ENCODE peak calls at places on chromosomes 13 and 19, in four cellular contexts. One of them, this sample, is unnamed.

GRCh38 chr13:112693831-112694497 is 4.1 kb downstream of the ATP11A start:
- DNase-seq in T-helper 1 cell: no peak
- DNase-seq in stimulated activated CD8-positive, alpha-beta memory T cell treated with anti-CD3 and anti-CD28 coated beads, Interleukin-7, amount 100 ng/mL, for 4 hours: no peak
- DNase-seq in activated CD4-positive, alpha-beta T cell treated with anti-CD3 and anti-CD28 coated beads, Interleukin-2, amount 50 U/mL, for 1 hour: no peak
- DNase-seq in this sample: no peak

GRCh38 chr19:32189956-32190706 is 155.3 kb upstream of the ZNF507 start:
- DNase-seq in activated CD4-positive, alpha-beta T cell treated with anti-CD3 and anti-CD28 coated beads, Interleukin-2, amount 50 U/mL, for 1 hour: no peak
- DNase-seq in T-helper 1 cell: no peak
- DNase-seq in stimulated activated CD8-positive, alpha-beta memory T cell treated with anti-CD3 and anti-CD28 coated beads, Interleukin-7, amount 100 ng/mL, for 4 hours: no peak
- DNase-seq in this sample: no peak

GRCh38 chr13:107348931-107349330 is 781.0 kb upstream of the ARGLU1 start:
- DNase-seq in stimulated activated CD8-positive, alpha-beta memory T cell treated with anti-CD3 and anti-CD28 coated beads, Interleukin-7, amount 100 ng/mL, for 4 hours: no peak
- DNase-seq in activated CD4-positive, alpha-beta T cell treated with anti-CD3 and anti-CD28 coated beads, Interleukin-2, amount 50 U/mL, for 1 hour: no peak
- DNase-seq in T-helper 1 cell: no peak
- DNase-seq in this sample: no peak

GRCh38 chr19:27806471-27807070 is 1406.4 kb downstream of the UQCRFS1 start:
- DNase-seq in T-helper 1 cell: no peak
- DNase-seq in activated CD4-positive, alpha-beta T cell treated with anti-CD3 and anti-CD28 coated beads, Interleukin-2, amount 50 U/mL, for 1 hour: no peak
- DNase-seq in stimulated activated CD8-positive, alpha-beta memory T cell treated with anti-CD3 and anti-CD28 coated beads, Interleukin-7, amount 100 ng/mL, for 4 hours: no peak
- DNase-seq in this sample: no peak

GRCh38 chr19:17681505-17682125 is 6.5 kb downstream of the UNC13A start:
- DNase-seq in activated CD4-positive, alpha-beta T cell treated with anti-CD3 and anti-CD28 coated beads, Interleukin-2, amount 50 U/mL, for 1 hour: peak; percentile 33
- DNase-seq in stimulated activated CD8-positive, alpha-beta memory T cell treated with anti-CD3 and anti-CD28 coated beads, Interleukin-7, amount 100 ng/mL, for 4 hours: no peak
- DNase-seq in T-helper 1 cell: no peak
- DNase-seq in this sample: peak; percentile 51

GRCh38 chr19:39320948-39321831 is 527 bp upstream of the LRFN1 start:
- DNase-seq in T-helper 1 cell: no peak
- DNase-seq in activated CD4-positive, alpha-beta T cell treated with anti-CD3 and anti-CD28 coated beads, Interleukin-2, amount 50 U/mL, for 1 hour: no peak
- DNase-seq in stimulated activated CD8-positive, alpha-beta memory T cell treated with anti-CD3 and anti-CD28 coated beads, Interleukin-7, amount 100 ng/mL, for 4 hours: no peak
- DNase-seq in this sample: no peak

GRCh38 chr19:4430760-4431159 is 26.8 kb downstream of the UBXN6 start:
- DNase-seq in T-helper 1 cell: no peak
- DNase-seq in activated CD4-positive, alpha-beta T cell treated with anti-CD3 and anti-CD28 coated beads, Interleukin-2, amount 50 U/mL, for 1 hour: no peak
- DNase-seq in stimulated activated CD8-positive, alpha-beta memory T cell treated with anti-CD3 and anti-CD28 coated beads, Interleukin-7, amount 100 ng/mL, for 4 hours: no peak
- DNase-seq in this sample: no peak

GRCh38 chr19:41175825-41176734 is 16.9 kb upstream of the CYP2S1 start:
- DNase-seq in stimulated activated CD8-positive, alpha-beta memory T cell treated with anti-CD3 and anti-CD28 coated beads, Interleukin-7, amount 100 ng/mL, for 4 hours: peak; percentile 6
- DNase-seq in activated CD4-positive, alpha-beta T cell treated with anti-CD3 and anti-CD28 coated beads, Interleukin-2, amount 50 U/mL, for 1 hour: peak; percentile 30
- DNase-seq in T-helper 1 cell: no peak
- DNase-seq in this sample: peak; percentile 19

GRCh38 chr13:47809411-47809810 is 191.7 kb downstream of the SUCLA2 start:
- DNase-seq in stimulated activated CD8-positive, alpha-beta memory T cell treated with anti-CD3 and anti-CD28 coated beads, Interleukin-7, amount 100 ng/mL, for 4 hours: no peak
- DNase-seq in T-helper 1 cell: no peak
- DNase-seq in activated CD4-positive, alpha-beta T cell treated with anti-CD3 and anti-CD28 coated beads, Interleukin-2, amount 50 U/mL, for 1 hour: no peak
- DNase-seq in this sample: no peak

GRCh38 chr13:87666826-87667225 is 4.3 kb upstream of the SLITRK5 start:
- DNase-seq in activated CD4-positive, alpha-beta T cell treated with anti-CD3 and anti-CD28 coated beads, Interleukin-2, amount 50 U/mL, for 1 hour: no peak
- DNase-seq in stimulated activated CD8-positive, alpha-beta memory T cell treated with anti-CD3 and anti-CD28 coated beads, Interleukin-7, amount 100 ng/mL, for 4 hours: no peak
- DNase-seq in T-helper 1 cell: no peak
- DNase-seq in this sample: no peak

GRCh38 chr19:6802336-6803035 is 30.0 kb downstream of the VAV1 start:
- DNase-seq in T-helper 1 cell: peak; percentile 79
- DNase-seq in activated CD4-positive, alpha-beta T cell treated with anti-CD3 and anti-CD28 coated beads, Interleukin-2, amount 50 U/mL, for 1 hour: peak; percentile 51
- DNase-seq in stimulated activated CD8-positive, alpha-beta memory T cell treated with anti-CD3 and anti-CD28 coated beads, Interleukin-7, amount 100 ng/mL, for 4 hours: peak; percentile 73
- DNase-seq in this sample: peak; percentile 72

GRCh38 chr19:43639507-43640423 is at the start of gene CADM4:
- DNase-seq in T-helper 1 cell: peak; percentile 39
- DNase-seq in stimulated activated CD8-positive, alpha-beta memory T cell treated with anti-CD3 and anti-CD28 coated beads, Interleukin-7, amount 100 ng/mL, for 4 hours: no peak
- DNase-seq in activated CD4-positive, alpha-beta T cell treated with anti-CD3 and anti-CD28 coated beads, Interleukin-2, amount 50 U/mL, for 1 hour: peak; percentile 49
- DNase-seq in this sample: peak; percentile 47

GRCh38 chr19:50565984-50566903 is 2.0 kb downstream of the LRRC4B start:
- DNase-seq in T-helper 1 cell: no peak
- DNase-seq in stimulated activated CD8-positive, alpha-beta memory T cell treated with anti-CD3 and anti-CD28 coated beads, Interleukin-7, amount 100 ng/mL, for 4 hours: no peak
- DNase-seq in activated CD4-positive, alpha-beta T cell treated with anti-CD3 and anti-CD28 coated beads, Interleukin-2, amount 50 U/mL, for 1 hour: no peak
- DNase-seq in this sample: no peak

GRCh38 chr19:42048992-42049391 is 21.0 kb downstream of the GRIK5 start:
- DNase-seq in stimulated activated CD8-positive, alpha-beta memory T cell treated with anti-CD3 and anti-CD28 coated beads, Interleukin-7, amount 100 ng/mL, for 4 hours: no peak
- DNase-seq in T-helper 1 cell: no peak
- DNase-seq in activated CD4-positive, alpha-beta T cell treated with anti-CD3 and anti-CD28 coated beads, Interleukin-2, amount 50 U/mL, for 1 hour: no peak
- DNase-seq in this sample: no peak

GRCh38 chr19:34985249-34986022 is 14.7 kb upstream of the GRAMD1A start:
- DNase-seq in stimulated activated CD8-positive, alpha-beta memory T cell treated with anti-CD3 and anti-CD28 coated beads, Interleukin-7, amount 100 ng/mL, for 4 hours: no peak
- DNase-seq in activated CD4-positive, alpha-beta T cell treated with anti-CD3 and anti-CD28 coated beads, Interleukin-2, amount 50 U/mL, for 1 hour: no peak
- DNase-seq in T-helper 1 cell: peak; percentile 49
- DNase-seq in this sample: peak; percentile 31

GRCh38 chr13:51823351-51823750 is 19.4 kb upstream of the DHRS12 start:
- DNase-seq in activated CD4-positive, alpha-beta T cell treated with anti-CD3 and anti-CD28 coated beads, Interleukin-2, amount 50 U/mL, for 1 hour: no peak
- DNase-seq in stimulated activated CD8-positive, alpha-beta memory T cell treated with anti-CD3 and anti-CD28 coated beads, Interleukin-7, amount 100 ng/mL, for 4 hours: no peak
- DNase-seq in T-helper 1 cell: no peak
- DNase-seq in this sample: no peak

GRCh38 chr13:99382428-99383133 is 75.4 kb upstream of the GPR183 start:
- DNase-seq in activated CD4-positive, alpha-beta T cell treated with anti-CD3 and anti-CD28 coated beads, Interleukin-2, amount 50 U/mL, for 1 hour: peak; percentile 50
- DNase-seq in stimulated activated CD8-positive, alpha-beta memory T cell treated with anti-CD3 and anti-CD28 coated beads, Interleukin-7, amount 100 ng/mL, for 4 hours: no peak
- DNase-seq in T-helper 1 cell: peak; percentile 41
- DNase-seq in this sample: peak; percentile 38

GRCh38 chr13:84439108-84439507 is 556.8 kb upstream of the SLITRK1 start:
- DNase-seq in stimulated activated CD8-positive, alpha-beta memory T cell treated with anti-CD3 and anti-CD28 coated beads, Interleukin-7, amount 100 ng/mL, for 4 hours: no peak
- DNase-seq in activated CD4-positive, alpha-beta T cell treated with anti-CD3 and anti-CD28 coated beads, Interleukin-2, amount 50 U/mL, for 1 hour: no peak
- DNase-seq in T-helper 1 cell: no peak
- DNase-seq in this sample: no peak

GRCh38 chr13:62747629-62748028 is 1332.0 kb upstream of the PCDH20 start:
- DNase-seq in stimulated activated CD8-positive, alpha-beta memory T cell treated with anti-CD3 and anti-CD28 coated beads, Interleukin-7, amount 100 ng/mL, for 4 hours: no peak
- DNase-seq in activated CD4-positive, alpha-beta T cell treated with anti-CD3 and anti-CD28 coated beads, Interleukin-2, amount 50 U/mL, for 1 hour: no peak
- DNase-seq in T-helper 1 cell: no peak
- DNase-seq in this sample: no peak

GRCh38 chr13:36101157-36101556 is 30.0 kb downstream of the DCLK1 start:
- DNase-seq in T-helper 1 cell: no peak
- DNase-seq in activated CD4-positive, alpha-beta T cell treated with anti-CD3 and anti-CD28 coated beads, Interleukin-2, amount 50 U/mL, for 1 hour: no peak
- DNase-seq in stimulated activated CD8-positive, alpha-beta memory T cell treated with anti-CD3 and anti-CD28 coated beads, Interleukin-7, amount 100 ng/mL, for 4 hours: no peak
- DNase-seq in this sample: no peak

GRCh38 chr13:93552596-93552995 is 326.0 kb downstream of the GPC6 start:
- DNase-seq in activated CD4-positive, alpha-beta T cell treated with anti-CD3 and anti-CD28 coated beads, Interleukin-2, amount 50 U/mL, for 1 hour: no peak
- DNase-seq in T-helper 1 cell: no peak
- DNase-seq in stimulated activated CD8-positive, alpha-beta memory T cell treated with anti-CD3 and anti-CD28 coated beads, Interleukin-7, amount 100 ng/mL, for 4 hours: no peak
- DNase-seq in this sample: no peak

This sample was measured in activated CD4-positive, alpha-beta memory T cell treated with anti-CD3 and anti-CD28 coated beads, Interleukin-2, amount 10 ng/mL, durations not matched to agents 7 days and 5 days.